ENCODE peak calls at places on chromosomes 6 and 20, in four cellular contexts. One of them, this sample, is unnamed.

GRCh38 chr6:129498950-129499870 is 210.8 kb downstream of the ARHGAP18 start:
- DNase-seq in HepG2: peak; percentile 58
- DNase-seq in K562: peak; percentile 34
- DNase-seq in H1: no peak
- DNase-seq in this sample: no peak

GRCh38 chr6:74366634-74367033 is 670.6 kb downstream of the CD109 start:
- DNase-seq in HepG2: no peak
- DNase-seq in K562: no peak
- DNase-seq in H1: no peak
- DNase-seq in this sample: no peak

GRCh38 chr6:158758941-158759479 is 60.2 kb downstream of the EZR start:
- DNase-seq in HepG2: no peak
- DNase-seq in K562: no peak
- DNase-seq in H1: no peak
- DNase-seq in this sample: no peak

GRCh38 chr20:58993332-58994248 is 12.5 kb downstream of the NELFCD start:
- DNase-seq in HepG2: no peak
- DNase-seq in K562: no peak
- DNase-seq in H1: no peak
- DNase-seq in this sample: no peak

GRCh38 chr6:163306000-163306399 is 108.5 kb upstream of the QKI start:
- DNase-seq in HepG2: no peak
- DNase-seq in K562: no peak
- DNase-seq in H1: no peak
- DNase-seq in this sample: no peak

GRCh38 chr6:90940812-90941481 is 354.1 kb upstream of the MAP3K7 start:
- DNase-seq in HepG2: peak; percentile 44
- DNase-seq in K562: peak; percentile 28
- DNase-seq in H1: no peak
- DNase-seq in this sample: no peak

GRCh38 chr6:149942461-149942829 is 631 bp downstream of the ULBP2 start:
- DNase-seq in HepG2: no peak
- DNase-seq in K562: no peak
- DNase-seq in H1: no peak
- DNase-seq in this sample: no peak

GRCh38 chr6:4336778-4337442 is 201.5 kb upstream of the ECI2 start:
- DNase-seq in HepG2: peak; percentile 80
- DNase-seq in K562: no peak
- DNase-seq in H1: no peak
- DNase-seq in this sample: no peak

GRCh38 chr20:49529470-49529869 is 38.5 kb downstream of the PTGIS start:
- DNase-seq in HepG2: no peak
- DNase-seq in K562: no peak
- DNase-seq in H1: no peak
- DNase-seq in this sample: no peak

GRCh38 chr20:50745634-50746137 is 14.3 kb downstream of the PARD6B start:
- DNase-seq in HepG2: no peak
- DNase-seq in K562: no peak
- DNase-seq in H1: no peak
- DNase-seq in this sample: no peak

GRCh38 chr6:24358219-24358821 is 461 bp upstream of the DCDC2 start:
- DNase-seq in HepG2: no peak
- DNase-seq in K562: no peak
- DNase-seq in H1: no peak
- DNase-seq in this sample: no peak

GRCh38 chr6:126620747-126621146 is 280.8 kb downstream of the CENPW start:
- DNase-seq in HepG2: no peak
- DNase-seq in K562: no peak
- DNase-seq in H1: no peak
- DNase-seq in this sample: no peak

GRCh38 chr6:53987527-53987888 is 123.7 kb upstream of the MLIP start:
- DNase-seq in HepG2: no peak
- DNase-seq in K562: no peak
- DNase-seq in H1: no peak
- DNase-seq in this sample: no peak

GRCh38 chr6:157896931-157897330 is 73.9 kb downstream of the SNX9 start:
- DNase-seq in HepG2: no peak
- DNase-seq in K562: no peak
- DNase-seq in H1: no peak
- DNase-seq in this sample: no peak

GRCh38 chr6:142207265-142207877 is 60.3 kb downstream of the VTA1 start:
- DNase-seq in HepG2: peak; percentile 67
- DNase-seq in K562: peak; percentile 51
- DNase-seq in H1: peak; percentile 63
- DNase-seq in this sample: peak; percentile 59

GRCh38 chr6:169853196-169854082 is 102.0 kb downstream of the ERMARD start:
- DNase-seq in HepG2: no peak
- DNase-seq in K562: no peak
- DNase-seq in H1: no peak
- DNase-seq in this sample: no peak

GRCh38 chr20:62056377-62056776 is 9.3 kb downstream of the TAF4 start:
- DNase-seq in HepG2: no peak
- DNase-seq in K562: no peak
- DNase-seq in H1: no peak
- DNase-seq in this sample: no peak

GRCh38 chr6:119210596-119210995 is 132.1 kb upstream of the FAM184A start:
- DNase-seq in HepG2: no peak
- DNase-seq in K562: no peak
- DNase-seq in H1: no peak
- DNase-seq in this sample: no peak

GRCh38 chr6:53494076-53494475 is 50.8 kb downstream of the GCLC start:
- DNase-seq in HepG2: no peak
- DNase-seq in K562: no peak
- DNase-seq in H1: no peak
- DNase-seq in this sample: no peak

GRCh38 chr20:25669826-25670422 is 26.7 kb downstream of the ZNF337 start:
- DNase-seq in HepG2: peak; percentile 61
- DNase-seq in K562: no peak
- DNase-seq in H1: no peak
- DNase-seq in this sample: peak; percentile 30
- TF ChIP-seq SP1 in HepG2: no peak
- TF ChIP-seq SP1 in K562: no peak
- TF ChIP-seq SP1 in H1: no peak
- TF ChIP-seq SP1 in this sample: no peak

DNA sequence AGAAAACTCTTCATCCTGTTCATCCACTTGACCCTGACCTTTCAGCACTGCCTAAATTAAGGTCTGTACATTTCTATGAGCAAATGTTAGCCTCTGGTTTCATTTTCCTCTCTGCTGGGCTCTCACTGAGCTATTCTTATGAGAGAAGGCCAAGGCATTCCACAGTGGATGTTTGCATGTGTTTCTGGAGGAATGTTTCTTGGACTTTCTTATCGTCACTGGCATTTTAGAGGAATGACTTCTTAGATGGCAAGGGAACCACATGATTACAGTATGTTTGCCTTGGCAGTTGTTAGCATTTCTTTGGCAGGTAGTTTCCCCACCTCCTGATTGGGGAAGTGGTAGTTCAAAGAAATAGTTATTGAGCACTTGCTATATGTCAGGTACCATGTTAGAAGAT is 307.3 kb downstream of the EYA4 start:
- DNase-seq in HepG2: no peak
- DNase-seq in K562: no peak
- DNase-seq in H1: no peak
- DNase-seq in this sample: no peak
- TF ChIP-seq JUN in HepG2: no peak
- TF ChIP-seq JUN in K562: no peak
- TF ChIP-seq JUN in H1: no peak
- TF ChIP-seq JUN in this sample: no peak

GRCh38 chr20:9344080-9344920 is 170.1 kb upstream of the LAMP5 start:
- DNase-seq in HepG2: no peak
- DNase-seq in K562: no peak
- DNase-seq in H1: no peak
- DNase-seq in this sample: no peak
- TF ChIP-seq ATF3 in HepG2: no peak
- TF ChIP-seq ATF3 in K562: no peak
- TF ChIP-seq ATF3 in H1: no peak
- TF ChIP-seq ATF3 in this sample: no peak

GRCh38 chr6:15752820-15753219 is 90.0 kb upstream of the DTNBP1 start:
- DNase-seq in HepG2: peak; percentile 25
- DNase-seq in K562: peak; percentile 25
- DNase-seq in H1: no peak
- DNase-seq in this sample: no peak
- TF ChIP-seq SP1 in HepG2: no peak
- TF ChIP-seq SP1 in K562: no peak
- TF ChIP-seq SP1 in H1: no peak
- TF ChIP-seq SP1 in this sample: no peak

This sample was measured in WTC11.